ENCODE peak calls at places on chromosome 14, in five cellular contexts. C, R, G, W and D are unnamed samples. For H3K4me1 and H3K36me3, the result is how much of the 10 kb centered on the place peaks cover.

GRCh38 chr14:62743569-62743968 is 301.7 kb downstream of the KCNH5 start:
- DNase-seq in C (no peak), R (no peak), G (peak), W (no peak), D (no peak)

GRCh38 chr14:31895206-31895605 is 181.9 kb upstream of the ARHGAP5 start:
- DNase-seq in C (peak), R (no peak), G (no peak), W (peak), D (peak)

GRCh38 chr14:103188691-103189480 is 65.6 kb downstream of the TNFAIP2 start:
- DNase-seq in C (no peak), R (peak), G (no peak), W (no peak), D (no peak)

GRCh38 chr14:69535230-69535848 is 39.3 kb downstream of the CCDC177 start:
- DNase-seq in C (peak), R (peak), G (peak), W (peak), D (peak)

GRCh38 chr14:31418440-31418839 is 1.9 kb downstream of the HEATR5A start:
- DNase-seq in C (no peak), R (no peak), G (no peak), W (no peak), D (no peak)

GRCh38 chr14:22449612-22449930 is 139.5 kb downstream of the DAD1 start:
- DNase-seq in C (no peak), R (no peak), G (no peak), W (no peak), D (no peak)

GRCh38 chr14:78933948-78934524 is 763.9 kb downstream of the NRXN3 start:
- DNase-seq in C (peak), R (peak), G (peak), W (peak), D (peak)

GRCh38 chr14:22849212-22849819 is 12.9 kb downstream of the MMP14 start:
- DNase-seq in C (no peak), R (no peak), G (no peak), W (peak), D (peak)

GRCh38 chr14:100677925-100678765 is 48.5 kb upstream of the DLK1 start:
- DNase-seq in C (peak), R (peak), G (no peak), W (no peak), D (peak)

GRCh38 chr14:31261859-31262739 is 54.5 kb upstream of the HECTD1 start:
- DNase-seq in C (peak), R (peak), G (no peak), W (no peak), D (peak)

GRCh38 chr14:60311417-60311816 is 62.4 kb downstream of the PPM1A start:
- DNase-seq in C (peak), R (no peak), G (peak), W (peak), D (peak)

GRCh38 chr14:96698846-96699543 is 98.2 kb upstream of the VRK1 start:
- DNase-seq in C (no peak), R (no peak), G (no peak), W (no peak), D (no peak)

DNA sequence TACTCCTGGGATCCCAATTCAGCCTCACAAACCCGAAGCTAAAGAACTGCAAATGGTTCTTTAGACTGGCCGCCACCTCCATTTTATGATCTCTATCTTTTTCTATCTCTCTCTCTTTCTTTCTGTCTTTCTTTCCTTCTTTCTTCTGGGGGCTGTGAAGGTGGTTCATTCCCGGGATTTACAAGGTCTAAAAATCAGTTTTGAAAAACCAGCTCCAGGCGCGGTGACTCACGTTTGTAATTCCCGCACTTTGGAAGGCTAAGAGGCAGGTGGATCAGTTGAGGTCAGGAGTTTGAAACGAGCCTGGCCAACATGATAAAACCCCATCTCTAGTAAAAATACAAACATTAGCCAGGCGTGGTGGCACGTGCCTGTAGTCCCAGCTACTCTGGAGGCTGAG is 67.2 kb upstream of the VASH1 start:
- DNase-seq in C (no peak), R (no peak), G (no peak), W (no peak), D (no peak)
- H3K4me2 ChIP-seq in C (no peak), R (no peak), G (no peak), W (no peak), D (no peak)

GRCh38 chr14:65357091-65357490 is 55.4 kb upstream of the FUT8 start:
- DNase-seq in C (no peak), R (no peak), G (no peak), W (peak), D (no peak)
- H3K4me1 ChIP-seq in C (under half), R (under half), G (under half), W (half or more), D (under half)

GRCh38 chr14:34571771-34572170 is 32.3 kb upstream of the EAPP start:
- DNase-seq in C (no peak), R (no peak), G (no peak), W (no peak), D (no peak)
- H3K36me3 ChIP-seq in C (under half), R (under half), G (under half), W (under half), D (under half)

DNA sequence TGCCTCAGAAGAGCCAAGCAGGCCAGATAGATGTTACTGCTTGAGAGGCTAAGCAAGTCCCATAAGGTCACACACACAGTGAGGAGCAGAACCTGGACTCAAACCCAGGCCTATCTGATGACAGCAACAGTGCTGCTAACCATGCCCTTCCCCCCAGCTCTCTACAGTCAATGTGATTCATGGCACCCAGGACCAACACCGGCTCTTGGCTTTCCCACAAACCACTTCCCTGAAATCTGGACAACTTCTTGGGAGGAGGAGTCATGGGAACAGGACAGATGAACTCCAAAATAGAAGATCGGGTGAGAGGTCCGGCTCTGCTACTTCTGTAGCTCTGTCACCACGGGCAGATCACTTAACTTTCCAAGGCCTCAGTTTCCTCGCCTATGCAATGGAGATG is 716 bp upstream of the PTGDR start:
- DNase-seq in C (peak), R (no peak), G (no peak), W (peak), D (peak)
- H3K4me2 ChIP-seq in C (no peak), R (peak), G (no peak), W (no peak), D (peak)

GRCh38 chr14:68269136-68269535 is 449.6 kb downstream of the RAD51B start:
- DNase-seq in C (no peak), R (no peak), G (no peak), W (no peak), D (no peak)

GRCh38 chr14:68268197-68268596 is 448.6 kb downstream of the RAD51B start:
- DNase-seq in C (no peak), R (no peak), G (no peak), W (no peak), D (no peak)

GRCh38 chr14:68270342-68270741 is 450.8 kb downstream of the RAD51B start:
- DNase-seq in C (peak), R (no peak), G (no peak), W (no peak), D (no peak)

GRCh38 chr14:68266998-68267397 is 447.4 kb downstream of the RAD51B start:
- DNase-seq in C (no peak), R (no peak), G (no peak), W (no peak), D (no peak)

GRCh38 chr14:68268719-68269118 is 449.1 kb downstream of the RAD51B start:
- DNase-seq in C (no peak), R (no peak), G (no peak), W (no peak), D (peak)
- H3K4me1 ChIP-seq in C (under half), R (under half), G (under half), W (under half), D (under half)

DNA sequence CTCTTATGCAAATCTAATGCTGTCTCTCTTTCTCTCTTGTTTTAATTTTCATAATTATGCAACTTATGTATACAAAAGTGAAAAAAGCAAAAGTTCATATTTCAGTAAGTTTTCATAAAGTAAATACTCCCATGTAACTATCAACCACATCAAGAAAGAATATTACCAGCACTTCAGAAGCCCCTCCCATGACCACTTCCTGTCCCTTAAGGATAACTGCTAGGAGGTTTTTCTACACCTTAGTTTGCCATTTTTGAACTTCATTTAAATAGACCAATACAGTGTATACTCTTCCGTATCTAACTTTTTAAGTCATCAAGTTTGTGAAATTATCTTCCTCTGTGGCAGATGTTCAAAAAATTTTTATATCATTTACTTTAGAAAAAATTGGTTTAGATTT is 547 bp upstream of the OR4K15 start:
- DNase-seq in C (no peak), R (no peak), G (no peak), W (no peak), D (no peak)
- H3K36me3 ChIP-seq in C (under half), R (under half), G (under half), W (under half), D (under half)